ENCODE peak calls at places on chromosomes 2 and 18, in eight cellular contexts. One of them, this sample, is unnamed. For H3K4me1, the result is how much of the 10 kb centered on the place peaks cover.

GRCh38 chr2:143284087-143284675 is 155.0 kb downstream of the ARHGAP15 start:
- DNase-seq in cardiac muscle cell: peak
- DNase-seq in Panc1: no peak
- DNase-seq in tibial nerve: no peak
- DNase-seq in kidney: no peak
- DNase-seq in K562: peak
- DNase-seq in A549: peak
- DNase-seq in uterus: no peak
- DNase-seq in this sample: peak

GRCh38 chr2:39443009-39443408 is 5.9 kb upstream of the MAP4K3 start:
- DNase-seq in Panc1: no peak
- DNase-seq in uterus: no peak
- DNase-seq in A549: no peak
- DNase-seq in tibial nerve: no peak
- DNase-seq in kidney: no peak
- DNase-seq in cardiac muscle cell: no peak
- DNase-seq in K562: no peak
- DNase-seq in this sample: no peak

GRCh38 chr2:200042944-200043343 is 87.6 kb downstream of the MAIP1 start:
- DNase-seq in tibial nerve: no peak
- DNase-seq in cardiac muscle cell: peak
- DNase-seq in A549: no peak
- DNase-seq in kidney: no peak
- DNase-seq in uterus: no peak
- DNase-seq in K562: no peak
- DNase-seq in Panc1: no peak
- DNase-seq in this sample: no peak

GRCh38 chr18:57208056-57208455 is 61.2 kb downstream of the BOD1L2 start:
- DNase-seq in K562: no peak
- DNase-seq in kidney: no peak
- DNase-seq in tibial nerve: no peak
- DNase-seq in uterus: no peak
- DNase-seq in cardiac muscle cell: no peak
- DNase-seq in Panc1: no peak
- DNase-seq in A549: no peak
- DNase-seq in this sample: no peak

GRCh38 chr18:66792466-66792865 is 188.6 kb upstream of the CDH19 start:
- DNase-seq in tibial nerve: no peak
- DNase-seq in uterus: no peak
- DNase-seq in kidney: no peak
- DNase-seq in cardiac muscle cell: peak
- DNase-seq in K562: no peak
- DNase-seq in Panc1: no peak
- DNase-seq in A549: no peak
- DNase-seq in this sample: no peak

GRCh38 chr2:173854840-173855239 is 110.3 kb downstream of the SP3 start:
- DNase-seq in kidney: no peak
- DNase-seq in Panc1: no peak
- DNase-seq in cardiac muscle cell: peak
- DNase-seq in A549: peak
- DNase-seq in uterus: peak
- DNase-seq in tibial nerve: no peak
- DNase-seq in K562: no peak
- DNase-seq in this sample: peak

GRCh38 chr2:156219491-156220100 is 112.9 kb downstream of the NR4A2 start:
- DNase-seq in cardiac muscle cell: no peak
- DNase-seq in A549: no peak
- DNase-seq in K562: no peak
- DNase-seq in Panc1: no peak
- DNase-seq in uterus: no peak
- DNase-seq in tibial nerve: no peak
- DNase-seq in kidney: no peak
- DNase-seq in this sample: no peak

GRCh38 chr18:78736015-78736690 is 243.5 kb upstream of the SALL3 start:
- DNase-seq in tibial nerve: no peak
- DNase-seq in uterus: no peak
- DNase-seq in kidney: no peak
- DNase-seq in Panc1: no peak
- DNase-seq in K562: no peak
- DNase-seq in A549: no peak
- DNase-seq in cardiac muscle cell: no peak
- DNase-seq in this sample: no peak

GRCh38 chr2:216339456-216340279 is 32.6 kb downstream of the MARCHF4 start:
- DNase-seq in cardiac muscle cell: peak
- DNase-seq in K562: no peak
- DNase-seq in A549: no peak
- DNase-seq in uterus: peak
- DNase-seq in kidney: no peak
- DNase-seq in Panc1: no peak
- DNase-seq in tibial nerve: no peak
- DNase-seq in this sample: peak

GRCh38 chr2:14530506-14530905 is 102.0 kb upstream of the LRATD1 start:
- DNase-seq in A549: no peak
- DNase-seq in K562: no peak
- DNase-seq in Panc1: no peak
- DNase-seq in uterus: no peak
- DNase-seq in tibial nerve: no peak
- DNase-seq in cardiac muscle cell: no peak
- DNase-seq in kidney: no peak
- DNase-seq in this sample: no peak

GRCh38 chr2:19893520-19894134 is 8.2 kb downstream of the TTC32 start:
- DNase-seq in A549: no peak
- DNase-seq in Panc1: no peak
- DNase-seq in K562: no peak
- DNase-seq in uterus: no peak
- DNase-seq in cardiac muscle cell: no peak
- DNase-seq in kidney: no peak
- DNase-seq in tibial nerve: no peak
- DNase-seq in this sample: no peak

GRCh38 chr2:43161650-43162542 is 64.5 kb downstream of the ZFP36L2 start:
- DNase-seq in Panc1: no peak
- DNase-seq in cardiac muscle cell: no peak
- DNase-seq in K562: peak
- DNase-seq in kidney: no peak
- DNase-seq in A549: no peak
- DNase-seq in uterus: no peak
- DNase-seq in tibial nerve: no peak
- DNase-seq in this sample: no peak

GRCh38 chr2:113791697-113792590 is 35.5 kb upstream of the SLC35F5 start:
- DNase-seq in cardiac muscle cell: no peak
- DNase-seq in tibial nerve: no peak
- DNase-seq in uterus: no peak
- DNase-seq in kidney: no peak
- DNase-seq in Panc1: no peak
- DNase-seq in A549: no peak
- DNase-seq in K562: no peak
- DNase-seq in this sample: no peak

GRCh38 chr2:234512884-234513669 is 16.2 kb upstream of the ARL4C start:
- DNase-seq in cardiac muscle cell: peak
- DNase-seq in Panc1: no peak
- DNase-seq in A549: no peak
- DNase-seq in tibial nerve: no peak
- DNase-seq in uterus: no peak
- DNase-seq in kidney: no peak
- DNase-seq in K562: peak
- DNase-seq in this sample: peak

GRCh38 chr18:63091671-63092364 is 227.8 kb downstream of the BCL2 start:
- DNase-seq in cardiac muscle cell: no peak
- DNase-seq in kidney: no peak
- DNase-seq in Panc1: no peak
- DNase-seq in K562: no peak
- DNase-seq in A549: no peak
- DNase-seq in uterus: no peak
- DNase-seq in tibial nerve: no peak
- DNase-seq in this sample: no peak

GRCh38 chr2:37768491-37768925 is 97.1 kb upstream of the CDC42EP3 start:
- DNase-seq in uterus: peak
- DNase-seq in kidney: no peak
- DNase-seq in A549: peak
- DNase-seq in K562: no peak
- DNase-seq in Panc1: no peak
- DNase-seq in tibial nerve: peak
- DNase-seq in cardiac muscle cell: peak
- DNase-seq in this sample: no peak

GRCh38 chr2:10990561-10991111 is 78.9 kb downstream of the KCNF1 start:
- DNase-seq in Panc1: no peak
- DNase-seq in cardiac muscle cell: no peak
- DNase-seq in K562: no peak
- DNase-seq in tibial nerve: no peak
- DNase-seq in kidney: no peak
- DNase-seq in uterus: no peak
- DNase-seq in A549: no peak
- DNase-seq in this sample: no peak

GRCh38 chr2:178227187-178227586 is 32.9 kb downstream of the OSBPL6 start:
- DNase-seq in Panc1: no peak
- DNase-seq in tibial nerve: no peak
- DNase-seq in kidney: no peak
- DNase-seq in cardiac muscle cell: peak
- DNase-seq in K562: no peak
- DNase-seq in uterus: no peak
- DNase-seq in A549: no peak
- DNase-seq in this sample: no peak

GRCh38 chr2:124610141-124610540 is 585.1 kb downstream of the CNTNAP5 start:
- DNase-seq in tibial nerve: no peak
- DNase-seq in kidney: no peak
- DNase-seq in cardiac muscle cell: no peak
- DNase-seq in A549: no peak
- DNase-seq in K562: no peak
- DNase-seq in Panc1: no peak
- DNase-seq in uterus: no peak
- DNase-seq in this sample: no peak
- H3K4me1 ChIP-seq in tibial nerve: under half
- H3K4me1 ChIP-seq in kidney: under half
- H3K4me1 ChIP-seq in cardiac muscle cell: under half
- H3K4me1 ChIP-seq in A549: under half
- H3K4me1 ChIP-seq in K562: under half
- H3K4me1 ChIP-seq in Panc1: under half
- H3K4me1 ChIP-seq in uterus: under half
- H3K4me1 ChIP-seq in this sample: under half

GRCh38 chr2:176095421-176095820 is 2.9 kb downstream of the HOXD13 start:
- DNase-seq in uterus: no peak
- DNase-seq in Panc1: no peak
- DNase-seq in tibial nerve: no peak
- DNase-seq in cardiac muscle cell: no peak
- DNase-seq in A549: no peak
- DNase-seq in kidney: no peak
- DNase-seq in K562: no peak
- DNase-seq in this sample: no peak

GRCh38 chr2:176097820-176098365 is 1.7 kb upstream of the HOXD12 start:
- DNase-seq in Panc1: no peak
- DNase-seq in cardiac muscle cell: no peak
- DNase-seq in uterus: no peak
- DNase-seq in A549: no peak
- DNase-seq in K562: no peak
- DNase-seq in tibial nerve: no peak
- DNase-seq in kidney: no peak
- DNase-seq in this sample: no peak

GRCh38 chr2:176094307-176094706 is 1.8 kb downstream of the HOXD13 start:
- DNase-seq in kidney: no peak
- DNase-seq in K562: no peak
- DNase-seq in A549: no peak
- DNase-seq in tibial nerve: no peak
- DNase-seq in cardiac muscle cell: no peak
- DNase-seq in Panc1: no peak
- DNase-seq in uterus: no peak
- DNase-seq in this sample: no peak

GRCh38 chr2:176096986-176097819 is 2.4 kb upstream of the HOXD12 start:
- DNase-seq in Panc1: peak
- DNase-seq in K562: peak
- DNase-seq in tibial nerve: peak
- DNase-seq in cardiac muscle cell: peak
- DNase-seq in uterus: peak
- DNase-seq in kidney: peak
- DNase-seq in A549: peak
- DNase-seq in this sample: peak

DNA sequence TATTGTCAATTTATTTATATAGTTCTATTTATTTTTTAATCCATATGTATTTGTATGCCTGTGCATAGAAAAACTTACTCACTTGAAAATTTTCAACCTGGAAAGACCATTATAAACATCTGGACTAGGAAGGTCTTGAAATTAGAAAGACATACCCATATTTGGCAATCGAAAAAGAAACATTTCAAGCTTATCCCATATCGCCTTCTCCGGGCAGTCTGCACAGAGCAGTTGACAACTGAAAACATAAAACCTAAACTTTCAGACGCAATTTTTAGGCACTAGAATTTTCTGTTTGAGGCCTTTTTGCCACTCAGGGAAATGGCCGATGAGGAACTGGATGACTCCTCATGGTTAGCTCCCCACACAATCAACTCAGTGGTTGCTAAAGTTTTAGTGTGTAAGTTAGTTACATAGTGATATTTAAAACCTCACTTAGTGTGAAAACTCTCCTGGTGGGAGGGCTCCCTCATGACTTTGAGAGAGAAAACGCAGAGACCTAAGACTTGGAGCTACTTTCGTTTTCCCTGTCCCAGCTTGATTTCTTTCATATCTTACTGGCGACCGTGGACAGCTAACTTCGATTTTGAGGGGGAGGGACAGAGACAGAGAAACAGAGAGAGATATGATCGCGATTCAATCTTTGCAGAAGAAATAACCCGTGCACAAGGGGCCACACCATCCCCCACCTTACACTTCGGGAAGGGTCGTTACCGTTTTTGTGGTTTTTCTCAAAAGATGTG is 3.2 kb upstream of the HOXD12 start:
- DNase-seq in Panc1: no peak
- DNase-seq in kidney: no peak
- DNase-seq in tibial nerve: no peak
- DNase-seq in uterus: no peak
- DNase-seq in cardiac muscle cell: no peak
- DNase-seq in K562: no peak
- DNase-seq in A549: no peak
- DNase-seq in this sample: no peak
- H3K4me3 ChIP-seq in Panc1: peak
- H3K4me3 ChIP-seq in kidney: peak
- H3K4me3 ChIP-seq in tibial nerve: no peak
- H3K4me3 ChIP-seq in uterus: no peak
- H3K4me3 ChIP-seq in cardiac muscle cell: no peak
- H3K4me3 ChIP-seq in K562: peak
- H3K4me3 ChIP-seq in A549: peak
- H3K4me3 ChIP-seq in this sample: peak

DNA sequence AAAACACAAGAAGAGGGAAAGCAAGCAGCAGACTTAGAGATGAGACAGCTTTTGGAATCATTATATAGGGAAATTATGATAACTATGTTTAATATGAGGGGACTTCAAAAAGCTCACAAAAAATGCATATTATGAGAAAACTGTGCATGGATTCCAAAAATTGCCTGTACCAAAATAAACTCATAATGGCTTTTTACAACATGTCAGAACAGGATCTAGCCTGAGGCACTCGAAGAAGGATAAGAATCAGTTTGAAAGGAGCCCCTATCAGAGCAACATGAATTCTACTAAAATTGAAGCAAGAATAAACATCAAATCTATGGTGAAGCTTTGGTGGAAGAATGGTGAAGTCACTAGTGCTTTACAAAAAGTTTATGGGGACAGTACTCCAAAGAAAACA is 187.4 kb downstream of the RDH14 start:
- DNase-seq in kidney: no peak
- DNase-seq in A549: no peak
- DNase-seq in cardiac muscle cell: no peak
- DNase-seq in Panc1: no peak
- DNase-seq in uterus: no peak
- DNase-seq in K562: no peak
- DNase-seq in tibial nerve: no peak
- DNase-seq in this sample: no peak
- TF ChIP-seq CTCF in kidney: no peak
- TF ChIP-seq CTCF in A549: no peak
- TF ChIP-seq CTCF in cardiac muscle cell: no peak
- TF ChIP-seq CTCF in Panc1: no peak
- TF ChIP-seq CTCF in uterus: no peak
- TF ChIP-seq CTCF in K562: no peak
- TF ChIP-seq CTCF in tibial nerve: no peak
- TF ChIP-seq CTCF in this sample: no peak

GRCh38 chr2:8833863-8834262 is 3.5 kb downstream of the KIDINS220 start:
- DNase-seq in K562: no peak
- DNase-seq in kidney: no peak
- DNase-seq in A549: no peak
- DNase-seq in uterus: no peak
- DNase-seq in Panc1: no peak
- DNase-seq in cardiac muscle cell: no peak
- DNase-seq in tibial nerve: no peak
- DNase-seq in this sample: no peak
- H3K4me1 ChIP-seq in K562: under half
- H3K4me1 ChIP-seq in kidney: under half
- H3K4me1 ChIP-seq in A549: under half
- H3K4me1 ChIP-seq in uterus: under half
- H3K4me1 ChIP-seq in Panc1: under half
- H3K4me1 ChIP-seq in cardiac muscle cell: under half
- H3K4me1 ChIP-seq in tibial nerve: under half
- H3K4me1 ChIP-seq in this sample: under half

This sample was measured in BE2C.